ENCODE peak calls at places on chromosomes 1 and 21, in seven cellular contexts. P is GM23338, J is MM.1S, Z is mammary epithelial cell, N is astrocyte, A is fibroblast of lung, B is DND-41. E is an unnamed sample.

GRCh38 chr21:46317710-46318463 is 5.8 kb downstream of the C21orf58 start:
- DNase-seq in Z (no peak), A (no peak), P (peak; percentile 54), B (no peak), J (no peak), N (no peak), E (no peak)

GRCh38 chr21:42495027-42495426 is 997 bp downstream of the RSPH1 start:
- DNase-seq in N (no peak), P (no peak), J (no peak), B (no peak), Z (no peak), A (no peak), E (no peak)

GRCh38 chr1:192810253-192810880 is 1.5 kb downstream of the RGS2 start:
- DNase-seq in N (peak; percentile 51), A (peak; percentile 90), Z (no peak), P (no peak), J (peak; percentile 80), B (no peak), E (no peak)

GRCh38 chr1:221256773-221257172 is 377.5 kb downstream of the HLX start:
- DNase-seq in P (no peak), J (no peak), A (no peak), Z (no peak), B (no peak), N (no peak), E (no peak)

GRCh38 chr1:220119043-220119512 is 25.1 kb downstream of the IARS2 start:
- DNase-seq in P (no peak), B (no peak), N (no peak), Z (no peak), J (no peak), A (peak; percentile 6), E (no peak)

GRCh38 chr1:208533746-208534603 is 289.8 kb upstream of the PLXNA2 start:
- DNase-seq in P (no peak), A (no peak), J (no peak), B (no peak), Z (no peak), N (no peak), E (no peak)

GRCh38 chr1:229225331-229225782 is 45.6 kb upstream of the RAB4A start:
- DNase-seq in J (no peak), Z (peak; percentile 73), A (no peak), P (no peak), N (no peak), B (no peak), E (no peak)

GRCh38 chr1:166479052-166479631 is 312.3 kb upstream of the FAM78B start:
- DNase-seq in J (peak; percentile 72), A (peak; percentile 32), B (peak; percentile 60), Z (peak; percentile 9), P (peak; percentile 67), N (no peak), E (no peak)

GRCh38 chr1:101567582-101568189 is 330.9 kb downstream of the S1PR1 start:
- DNase-seq in N (peak; percentile 1), A (peak; percentile 29), Z (peak; percentile 20), P (peak; percentile 60), B (peak; percentile 60), J (peak; percentile 31), E (no peak)

GRCh38 chr21:45072166-45072962 is 2.0 kb upstream of the ADARB1 start:
- DNase-seq in P (no peak), N (no peak), Z (no peak), A (no peak), B (no peak), J (no peak), E (no peak)

DNA sequence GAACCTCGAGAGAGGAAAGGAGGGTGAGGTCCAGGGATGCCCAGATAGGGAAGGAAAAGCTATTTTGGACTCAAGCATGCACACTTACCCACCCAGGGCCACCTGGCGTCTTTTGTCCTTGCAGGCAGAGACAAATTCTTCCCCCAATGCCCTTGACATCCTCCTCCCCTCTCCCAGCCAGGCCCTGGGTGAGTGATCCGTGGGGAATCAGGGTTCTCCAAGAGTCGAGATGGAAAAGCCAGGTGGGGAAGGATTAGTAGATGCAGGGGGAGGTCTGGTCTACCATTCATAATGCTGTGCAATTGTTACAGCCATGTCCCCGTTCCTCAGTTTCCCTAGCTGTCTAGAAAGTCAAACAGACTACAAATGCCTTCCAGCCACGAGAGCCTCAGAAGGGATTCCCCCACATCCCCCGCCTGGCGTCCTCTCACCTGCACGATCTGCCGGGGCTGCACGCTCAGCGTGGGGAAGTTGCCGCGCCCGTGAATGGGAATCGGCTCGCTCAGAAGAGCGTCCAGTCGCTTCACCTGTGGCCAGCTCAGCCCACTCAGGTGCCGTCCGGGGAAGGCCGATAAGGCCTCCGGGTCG is 580 bp downstream of the TENT5B start:
- DNase-seq in A (no peak), P (no peak), B (no peak), Z (no peak), J (no peak), N (no peak), E (no peak)
- TF ChIP-seq EZH2 in A (no peak), P (no peak), B (no peak), Z (no peak), J (no peak), N (no peak), E (no peak)

GRCh38 chr1:155966750-155967149 is 11.6 kb downstream of the ARHGEF2 start:
- DNase-seq in J (no peak), B (no peak), A (no peak), N (no peak), P (no peak), Z (no peak), E (no peak)
- TF ChIP-seq CTCF in J (no peak), B (no peak), A (no peak), N (no peak), P (no peak), Z (no peak), E (no peak)

GRCh38 chr1:25616080-25616931 is at the start of gene MAN1C1:
- DNase-seq in N (peak; percentile 46), J (peak; percentile 90), A (peak; percentile 76), P (peak; percentile 98), Z (peak; percentile 73), B (peak; percentile 79), E (no peak)

GRCh38 chr1:25616932-25617625 is 488 bp downstream of the MAN1C1 start:
- DNase-seq in P (peak; percentile 48), B (peak; percentile 24), Z (peak; percentile 12), J (peak; percentile 33), A (no peak), N (no peak), E (no peak)

GRCh38 chr1:25618433-25618808 is 1.8 kb downstream of the MAN1C1 start:
- DNase-seq in P (peak; percentile 24), Z (no peak), J (no peak), B (no peak), A (no peak), N (no peak), E (no peak)

GRCh38 chr1:25619101-25619890 is 2.7 kb downstream of the MAN1C1 start:
- DNase-seq in P (peak; percentile 84), N (no peak), A (peak; percentile 24), B (peak; percentile 51), Z (no peak), J (peak; percentile 57), E (no peak)

GRCh38 chr1:25617626-25618432 is 1.2 kb downstream of the MAN1C1 start:
- DNase-seq in P (peak; percentile 70), Z (no peak), N (no peak), J (no peak), B (no peak), A (no peak), E (no peak)
- TF ChIP-seq EZH2 in P (peak; percentile 67), Z (peak; percentile 41), N (peak; percentile 85), J (no peak), B (no peak), A (peak; percentile 20), E (peak; percentile 74)

DNA sequence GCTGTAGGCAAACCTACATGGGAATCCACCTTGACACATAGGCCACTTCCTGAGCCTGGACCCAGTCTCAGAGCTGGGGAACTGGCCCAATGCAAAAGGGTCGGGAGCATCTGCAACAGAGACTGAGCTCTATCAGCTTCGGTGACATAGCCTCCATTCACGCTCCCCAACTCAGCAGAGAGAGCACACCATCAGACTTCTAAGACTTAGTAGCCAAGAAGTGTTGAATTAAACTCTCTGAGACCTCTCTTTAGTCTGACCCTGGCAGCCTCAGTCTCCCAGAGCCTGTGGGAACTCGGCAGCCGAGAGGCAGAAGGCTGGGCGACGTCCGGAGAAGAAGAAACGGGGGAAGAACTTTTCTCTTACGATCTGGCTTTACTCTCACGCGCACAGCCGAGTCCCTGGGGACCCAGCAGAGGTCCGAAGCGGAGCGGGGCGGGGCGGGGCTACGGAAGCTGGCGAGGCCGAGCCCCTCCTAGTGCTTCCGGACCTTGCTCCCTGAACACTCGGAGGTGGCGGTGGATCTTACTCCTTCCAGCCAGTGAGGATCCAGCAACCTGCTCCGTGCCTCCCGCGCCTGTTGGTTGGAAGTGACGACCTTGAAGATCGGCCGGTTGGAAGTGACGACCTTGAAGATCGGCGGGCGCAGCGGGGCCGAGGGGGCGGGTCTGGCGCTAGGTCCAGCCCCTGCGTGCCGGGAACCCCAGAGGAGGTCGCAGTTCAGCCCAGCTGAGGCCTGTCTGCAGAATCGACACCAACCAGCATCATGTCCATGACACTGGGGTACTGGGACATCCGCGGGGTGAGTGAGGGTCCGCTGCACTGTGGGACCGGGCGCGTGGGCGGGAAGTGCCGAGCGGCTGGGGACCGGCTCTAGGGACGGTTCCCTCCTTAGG is at the start of gene GSTM4:
- DNase-seq in A (peak; percentile 76), B (no peak), N (peak; percentile 61), J (peak; percentile 65), Z (peak; percentile 38), P (peak; percentile 94), E (no peak)
- TF ChIP-seq CTCF in A (no peak), B (no peak), N (no peak), J (no peak), Z (peak; percentile 19), P (peak; percentile 5), E (no peak)

DNA sequence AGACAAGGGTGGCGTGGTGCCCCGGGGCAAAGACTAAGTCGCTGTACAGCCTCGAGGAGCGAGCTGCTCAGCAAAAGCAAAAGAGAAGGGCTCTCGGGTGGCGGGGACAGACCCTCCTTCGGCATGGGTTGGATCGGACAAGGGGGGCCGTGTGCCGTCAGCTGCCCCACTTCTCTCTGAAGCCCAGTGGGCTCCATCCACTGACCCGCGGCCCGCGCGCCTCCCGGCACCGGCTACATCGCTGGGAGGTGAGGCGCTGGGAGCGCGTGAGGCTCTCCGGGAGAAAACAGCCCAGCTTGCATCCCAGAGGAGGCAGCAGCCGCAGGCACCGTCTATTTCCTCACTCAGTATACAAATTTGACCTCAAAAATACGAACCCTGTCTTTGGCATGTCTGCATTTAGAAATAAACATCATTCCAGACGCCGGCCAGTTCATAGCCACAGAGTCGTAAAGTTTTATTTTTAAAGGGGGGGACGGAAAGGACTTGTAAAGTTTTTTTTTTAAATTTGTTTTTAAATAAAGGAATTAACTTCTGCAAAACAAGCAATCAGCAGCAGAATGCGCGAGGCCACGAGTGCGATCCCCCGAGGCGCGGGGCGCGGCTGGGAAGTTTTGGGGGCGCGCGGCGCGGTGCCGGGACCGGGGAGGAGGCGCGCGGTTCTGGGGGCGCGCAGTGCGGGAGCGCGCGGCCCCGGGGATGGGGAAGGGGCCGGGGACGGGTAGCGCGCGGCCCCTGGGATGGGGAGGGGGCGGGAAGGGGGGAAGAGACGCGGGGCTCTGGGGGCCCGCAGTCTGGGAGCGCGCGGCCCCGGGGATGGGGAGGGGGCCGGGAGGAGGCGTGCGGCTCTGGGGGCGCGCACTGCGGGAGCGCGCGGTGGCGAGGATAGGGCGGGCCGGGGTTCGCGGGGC is 637 bp upstream of the GPR137B start:
- DNase-seq in B (no peak), Z (peak; percentile 40), A (peak; percentile 67), N (peak; percentile 54), P (peak; percentile 83), J (no peak), E (no peak)
- TF ChIP-seq EZH2 in B (no peak), Z (no peak), A (no peak), N (no peak), P (no peak), J (no peak), E (no peak)